ENCODE peak calls at places on chromosome 13, in seven cellular contexts. One of them, this sample, is unnamed.

GRCh38 chr13:44046428-44046827 is 166.7 kb downstream of the LACC1 start:
- DNase-seq in stimulated activated CD8-positive, alpha-beta memory T cell treated with anti-CD3 and anti-CD28 coated beads, Interleukin-2, amount 100 ng/mL, for 1 hour: no peak
- DNase-seq in AG09319: no peak
- DNase-seq in NCI-H524 treated with DMSO at 0.1 percent for 48 hours: no peak
- DNase-seq in HEK293T: no peak
- DNase-seq in LoVo: no peak
- DNase-seq in NCI-H1105: no peak
- DNase-seq in this sample: no peak

GRCh38 chr13:41389580-41389979 is 67.8 kb upstream of the RGCC start:
- DNase-seq in HEK293T: no peak
- DNase-seq in LoVo: no peak
- DNase-seq in AG09319: no peak
- DNase-seq in NCI-H1105: no peak
- DNase-seq in stimulated activated CD8-positive, alpha-beta memory T cell treated with anti-CD3 and anti-CD28 coated beads, Interleukin-2, amount 100 ng/mL, for 1 hour: no peak
- DNase-seq in NCI-H524 treated with DMSO at 0.1 percent for 48 hours: no peak
- DNase-seq in this sample: no peak

GRCh38 chr13:38044067-38044466 is 174.5 kb upstream of the TRPC4 start:
- DNase-seq in LoVo: no peak
- DNase-seq in stimulated activated CD8-positive, alpha-beta memory T cell treated with anti-CD3 and anti-CD28 coated beads, Interleukin-2, amount 100 ng/mL, for 1 hour: no peak
- DNase-seq in NCI-H1105: no peak
- DNase-seq in NCI-H524 treated with DMSO at 0.1 percent for 48 hours: no peak
- DNase-seq in AG09319: no peak
- DNase-seq in HEK293T: no peak
- DNase-seq in this sample: no peak

GRCh38 chr13:30829145-30829544 is 76.9 kb upstream of the MEDAG start:
- DNase-seq in NCI-H1105: no peak
- DNase-seq in stimulated activated CD8-positive, alpha-beta memory T cell treated with anti-CD3 and anti-CD28 coated beads, Interleukin-2, amount 100 ng/mL, for 1 hour: no peak
- DNase-seq in AG09319: no peak
- DNase-seq in LoVo: peak; percentile 60
- DNase-seq in NCI-H524 treated with DMSO at 0.1 percent for 48 hours: no peak
- DNase-seq in HEK293T: no peak
- DNase-seq in this sample: peak; percentile 71

GRCh38 chr13:109610517-109610916 is 175.9 kb downstream of the IRS2 start:
- DNase-seq in AG09319: no peak
- DNase-seq in NCI-H1105: no peak
- DNase-seq in HEK293T: peak; percentile 3
- DNase-seq in stimulated activated CD8-positive, alpha-beta memory T cell treated with anti-CD3 and anti-CD28 coated beads, Interleukin-2, amount 100 ng/mL, for 1 hour: peak; percentile 4
- DNase-seq in NCI-H524 treated with DMSO at 0.1 percent for 48 hours: no peak
- DNase-seq in LoVo: no peak
- DNase-seq in this sample: peak; percentile 60

GRCh38 chr13:111480976-111481375 is 160.5 kb downstream of the TEX29 start:
- DNase-seq in NCI-H1105: peak; percentile 74
- DNase-seq in HEK293T: no peak
- DNase-seq in LoVo: no peak
- DNase-seq in NCI-H524 treated with DMSO at 0.1 percent for 48 hours: no peak
- DNase-seq in stimulated activated CD8-positive, alpha-beta memory T cell treated with anti-CD3 and anti-CD28 coated beads, Interleukin-2, amount 100 ng/mL, for 1 hour: no peak
- DNase-seq in AG09319: no peak
- DNase-seq in this sample: no peak

GRCh38 chr13:31131470-31131961 is 30.2 kb downstream of the HSPH1 start:
- DNase-seq in AG09319: no peak
- DNase-seq in NCI-H1105: no peak
- DNase-seq in HEK293T: no peak
- DNase-seq in LoVo: no peak
- DNase-seq in NCI-H524 treated with DMSO at 0.1 percent for 48 hours: no peak
- DNase-seq in stimulated activated CD8-positive, alpha-beta memory T cell treated with anti-CD3 and anti-CD28 coated beads, Interleukin-2, amount 100 ng/mL, for 1 hour: no peak
- DNase-seq in this sample: no peak

GRCh38 chr13:111233080-111233479 is 87.4 kb upstream of the TEX29 start:
- DNase-seq in NCI-H524 treated with DMSO at 0.1 percent for 48 hours: no peak
- DNase-seq in stimulated activated CD8-positive, alpha-beta memory T cell treated with anti-CD3 and anti-CD28 coated beads, Interleukin-2, amount 100 ng/mL, for 1 hour: no peak
- DNase-seq in AG09319: no peak
- DNase-seq in NCI-H1105: no peak
- DNase-seq in LoVo: no peak
- DNase-seq in HEK293T: no peak
- DNase-seq in this sample: no peak

GRCh38 chr13:24605923-24606372 is 74.3 kb upstream of the ATP12A start:
- DNase-seq in stimulated activated CD8-positive, alpha-beta memory T cell treated with anti-CD3 and anti-CD28 coated beads, Interleukin-2, amount 100 ng/mL, for 1 hour: no peak
- DNase-seq in HEK293T: no peak
- DNase-seq in AG09319: no peak
- DNase-seq in NCI-H524 treated with DMSO at 0.1 percent for 48 hours: no peak
- DNase-seq in LoVo: peak; percentile 40
- DNase-seq in NCI-H1105: no peak
- DNase-seq in this sample: peak; percentile 34

GRCh38 chr13:22278336-22278929 is 607.6 kb downstream of the FGF9 start:
- DNase-seq in AG09319: no peak
- DNase-seq in NCI-H524 treated with DMSO at 0.1 percent for 48 hours: peak; percentile 31
- DNase-seq in LoVo: peak; percentile 30
- DNase-seq in stimulated activated CD8-positive, alpha-beta memory T cell treated with anti-CD3 and anti-CD28 coated beads, Interleukin-2, amount 100 ng/mL, for 1 hour: peak; percentile 31
- DNase-seq in HEK293T: no peak
- DNase-seq in NCI-H1105: peak; percentile 13
- DNase-seq in this sample: peak; percentile 74

This sample was measured in HT-29.